ENCODE peak calls at places on chromosomes 11 and 22, in six cellular contexts. C is astrocyte of the spinal cord, E is astrocyte, N is GM12892, P is EL, T is HT1080. K is an unnamed sample.

GRCh38 chr11:18046116-18046777 is at the start of gene TPH1:
- DNase-seq in C (peak), E (peak), N (no peak), P (peak), T (peak), K (peak)

GRCh38 chr11:19958218-19958617 is 202.1 kb downstream of the DBX1 start:
- DNase-seq in C (no peak), E (no peak), N (no peak), P (no peak), T (no peak), K (no peak)

GRCh38 chr11:68929706-68930605 is 26.3 kb downstream of the IGHMBP2 start:
- DNase-seq in C (no peak), E (no peak), N (no peak), P (no peak), T (no peak), K (no peak)

GRCh38 chr11:132648841-132649240 is 883.5 kb downstream of the OPCML start:
- DNase-seq in C (peak), E (peak), N (no peak), P (peak), T (no peak), K (peak)

GRCh38 chr11:17508306-17508705 is 31.7 kb upstream of the ABCC8 start:
- DNase-seq in C (no peak), E (no peak), N (no peak), P (peak), T (no peak), K (no peak)

GRCh38 chr22:40203568-40203967 is 25.8 kb downstream of the TNRC6B start:
- DNase-seq in C (no peak), E (no peak), N (no peak), P (peak), T (no peak), K (no peak)

GRCh38 chr22:48267681-48268080 is 1505.2 kb downstream of the TBC1D22A start:
- DNase-seq in C (no peak), E (no peak), N (no peak), P (no peak), T (no peak), K (no peak)

GRCh38 chr11:131467645-131468270 is 97.3 kb downstream of the NTM start:
- DNase-seq in C (no peak), E (no peak), N (no peak), P (no peak), T (no peak), K (no peak)

GRCh38 chr22:42064629-42065028 is 6.0 kb downstream of the NAGA start:
- DNase-seq in C (no peak), E (no peak), N (no peak), P (no peak), T (no peak), K (no peak)

GRCh38 chr22:36573815-36574350 is 44.9 kb upstream of the EIF3D start:
- DNase-seq in C (no peak), E (no peak), N (no peak), P (no peak), T (no peak), K (no peak)

GRCh38 chr11:128715691-128716153 is 21.9 kb downstream of the FLI1 start:
- DNase-seq in C (peak), E (peak), N (no peak), P (peak), T (peak), K (peak)

GRCh38 chr11:47188262-47188661 is 2.0 kb upstream of the PACSIN3 start:
- DNase-seq in C (no peak), E (no peak), N (no peak), P (no peak), T (no peak), K (no peak)

GRCh38 chr11:44016129-44016528 is 31.7 kb upstream of the ACCSL start:
- DNase-seq in C (peak), E (peak), N (no peak), P (peak), T (peak), K (peak)

GRCh38 chr22:28479912-28480311 is 199.7 kb downstream of the TTC28 start:
- DNase-seq in C (no peak), E (no peak), N (no peak), P (no peak), T (no peak), K (no peak)

GRCh38 chr22:31680764-31681624 is 19.0 kb upstream of the PISD start:
- DNase-seq in C (peak), E (peak), N (no peak), P (peak), T (peak), K (peak)

GRCh38 chr11:105802390-105802789 is 192.5 kb downstream of the GRIA4 start:
- DNase-seq in C (no peak), E (no peak), N (no peak), P (no peak), T (no peak), K (no peak)

GRCh38 chr11:113377606-113378005 is 10.0 kb upstream of the ANKK1 start:
- DNase-seq in C (no peak), E (peak), N (no peak), P (no peak), T (no peak), K (no peak)

GRCh38 chr11:104366321-104366734 is 202.4 kb upstream of the PDGFD start:
- DNase-seq in C (no peak), E (no peak), N (no peak), P (no peak), T (no peak), K (no peak)

GRCh38 chr11:64224891-64225607 is 937 bp downstream of the TRPT1 start:
- DNase-seq in C (no peak), E (no peak), N (no peak), P (peak), T (no peak), K (no peak)

GRCh38 chr22:32932176-32932575 is 126.0 kb downstream of the SYN3 start:
- DNase-seq in C (no peak), E (peak), N (no peak), P (peak), T (no peak), K (no peak)

GRCh38 chr11:31808721-31809542 is 2.2 kb downstream of the PAX6 start:
- DNase-seq in C (no peak), E (peak), N (no peak), P (no peak), T (no peak), K (no peak)

GRCh38 chr11:6315811-6316425 is 4.4 kb downstream of the CAVIN3 start:
- DNase-seq in C (peak), E (peak), N (peak), P (peak), T (peak), K (peak)

GRCh38 chr11:68882391-68882790 is 21.2 kb downstream of the MRPL21 start:
- DNase-seq in C (no peak), E (no peak), N (no peak), P (no peak), T (no peak), K (no peak)

GRCh38 chr11:111910637-111911562 is 670 bp downstream of the CRYAB start:
- DNase-seq in C (no peak), E (no peak), N (no peak), P (no peak), T (no peak), K (no peak)

GRCh38 chr11:2515401-2516275 is 70.8 kb downstream of the KCNQ1 start:
- DNase-seq in C (no peak), E (no peak), N (peak), P (no peak), T (no peak), K (no peak)

GRCh38 chr11:111177037-111177988 is 68.2 kb upstream of the POU2AF2 start:
- DNase-seq in C (no peak), E (no peak), N (no peak), P (no peak), T (no peak), K (no peak)

GRCh38 chr22:21632237-21632895 is at the start of gene CCDC116:
- DNase-seq in C (no peak), E (no peak), N (no peak), P (no peak), T (peak), K (no peak)

GRCh38 chr22:46591890-46592289 is 28.3 kb upstream of the GRAMD4 start:
- DNase-seq in C (no peak), E (no peak), N (no peak), P (no peak), T (no peak), K (no peak)

GRCh38 chr11:1499261-1499890 is 12.8 kb upstream of the MOB2 start:
- DNase-seq in C (no peak), E (no peak), N (no peak), P (no peak), T (no peak), K (no peak)

GRCh38 chr11:14541180-14541579 is 21.0 kb upstream of the PSMA1 start:
- DNase-seq in C (no peak), E (no peak), N (no peak), P (no peak), T (no peak), K (no peak)

GRCh38 chr11:129710423-129710822 is 105.2 kb upstream of the TMEM45B start:
- DNase-seq in C (no peak), E (no peak), N (no peak), P (no peak), T (no peak), K (no peak)

GRCh38 chr11:19323502-19323901 is 82.8 kb upstream of the E2F8 start:
- DNase-seq in C (no peak), E (no peak), N (no peak), P (no peak), T (no peak), K (no peak)

GRCh38 chr22:43395296-43395695 is 16.5 kb upstream of the MPPED1 start:
- DNase-seq in C (no peak), E (no peak), N (no peak), P (no peak), T (no peak), K (no peak)

GRCh38 chr22:38824587-38824986 is 19.2 kb downstream of the NPTXR start:
- DNase-seq in C (peak), E (peak), N (peak), P (peak), T (peak), K (peak)

GRCh38 chr11:59426361-59427067 is at the start of gene OR5A2:
- DNase-seq in C (peak), E (no peak), N (no peak), P (no peak), T (no peak), K (no peak)

GRCh38 chr11:94647926-94648325 is 80.8 kb downstream of the PIWIL4 start:
- DNase-seq in C (no peak), E (no peak), N (no peak), P (no peak), T (no peak), K (no peak)

GRCh38 chr22:38309614-38310517 is 7.4 kb downstream of the CSNK1E start:
- DNase-seq in C (no peak), E (no peak), N (no peak), P (no peak), T (no peak), K (no peak)

GRCh38 chr11:129643031-129643721 is 172.5 kb upstream of the TMEM45B start:
- DNase-seq in C (peak), E (peak), N (no peak), P (peak), T (peak), K (no peak)

GRCh38 chr11:88338223-88338661 is 706 bp upstream of the CTSC start:
- DNase-seq in C (peak), E (peak), N (no peak), P (peak), T (no peak), K (peak)